ENCODE peak calls at places on chromosomes 6 and 20, in five cellular contexts. One of them, this sample, is unnamed.
A peak's percentile ranks its signal among the peaks of the same experiment; 100 is the strongest.

GRCh38 chr6:165662671-165663282 is at the start of gene PDE10A:
- DNase-seq in left lung: no peak
- DNase-seq in CD8-positive, alpha-beta T cell: no peak
- DNase-seq in IMR-90: peak; percentile 55
- DNase-seq in transverse colon: no peak
- DNase-seq in this sample: no peak

GRCh38 chr6:169932491-169932890 is 181.1 kb downstream of the ERMARD start:
- DNase-seq in left lung: no peak
- DNase-seq in IMR-90: no peak
- DNase-seq in CD8-positive, alpha-beta T cell: no peak
- DNase-seq in transverse colon: no peak
- DNase-seq in this sample: no peak

GRCh38 chr20:31816221-31816620 is 2.9 kb upstream of the MYLK2 start:
- DNase-seq in left lung: no peak
- DNase-seq in transverse colon: no peak
- DNase-seq in CD8-positive, alpha-beta T cell: no peak
- DNase-seq in IMR-90: no peak
- DNase-seq in this sample: no peak

GRCh38 chr20:20520776-20521175 is 152.9 kb downstream of the INSM1 start:
- DNase-seq in transverse colon: no peak
- DNase-seq in CD8-positive, alpha-beta T cell: no peak
- DNase-seq in IMR-90: peak; percentile 60
- DNase-seq in left lung: no peak
- DNase-seq in this sample: no peak

GRCh38 chr6:453152-453551 is 61.6 kb downstream of the IRF4 start:
- DNase-seq in transverse colon: no peak
- DNase-seq in CD8-positive, alpha-beta T cell: no peak
- DNase-seq in IMR-90: no peak
- DNase-seq in left lung: no peak
- DNase-seq in this sample: peak; percentile 70

GRCh38 chr20:23019403-23019802 is 15.7 kb upstream of the SSTR4 start:
- DNase-seq in IMR-90: no peak
- DNase-seq in transverse colon: no peak
- DNase-seq in CD8-positive, alpha-beta T cell: no peak
- DNase-seq in left lung: no peak
- DNase-seq in this sample: peak; percentile 63

GRCh38 chr20:36002855-36003254 is 34.5 kb downstream of the CNBD2 start:
- DNase-seq in CD8-positive, alpha-beta T cell: no peak
- DNase-seq in left lung: no peak
- DNase-seq in transverse colon: no peak
- DNase-seq in IMR-90: no peak
- DNase-seq in this sample: no peak

GRCh38 chr6:149052350-149053106 is 265.0 kb upstream of the TAB2 start:
- DNase-seq in left lung: no peak
- DNase-seq in IMR-90: no peak
- DNase-seq in transverse colon: no peak
- DNase-seq in CD8-positive, alpha-beta T cell: no peak
- DNase-seq in this sample: no peak

GRCh38 chr6:39317256-39317655 is 3.0 kb upstream of the KCNK17 start:
- DNase-seq in left lung: no peak
- DNase-seq in CD8-positive, alpha-beta T cell: no peak
- DNase-seq in transverse colon: no peak
- DNase-seq in IMR-90: no peak
- DNase-seq in this sample: no peak

GRCh38 chr6:107409942-107410341 is 49.4 kb downstream of the PDSS2 start:
- DNase-seq in left lung: no peak
- DNase-seq in IMR-90: no peak
- DNase-seq in transverse colon: no peak
- DNase-seq in CD8-positive, alpha-beta T cell: no peak
- DNase-seq in this sample: no peak

GRCh38 chr6:107416179-107416578 is 43.2 kb downstream of the PDSS2 start:
- DNase-seq in transverse colon: no peak
- DNase-seq in IMR-90: no peak
- DNase-seq in left lung: no peak
- DNase-seq in CD8-positive, alpha-beta T cell: no peak
- DNase-seq in this sample: no peak

GRCh38 chr6:107418118-107418517 is 41.2 kb downstream of the PDSS2 start:
- DNase-seq in left lung: no peak
- DNase-seq in IMR-90: peak; percentile 10
- DNase-seq in transverse colon: no peak
- DNase-seq in CD8-positive, alpha-beta T cell: no peak
- DNase-seq in this sample: no peak

GRCh38 chr6:107411161-107411560 is 48.2 kb downstream of the PDSS2 start:
- DNase-seq in transverse colon: no peak
- DNase-seq in left lung: no peak
- DNase-seq in CD8-positive, alpha-beta T cell: no peak
- DNase-seq in IMR-90: no peak
- DNase-seq in this sample: no peak

GRCh38 chr6:107414246-107414645 is 45.1 kb downstream of the PDSS2 start:
- DNase-seq in transverse colon: no peak
- DNase-seq in IMR-90: no peak
- DNase-seq in CD8-positive, alpha-beta T cell: no peak
- DNase-seq in left lung: no peak
- DNase-seq in this sample: no peak
- H3K27ac ChIP-seq in transverse colon: no peak overlapping the region
- H3K27ac ChIP-seq in IMR-90: no peak overlapping the region
- H3K27ac ChIP-seq in CD8-positive, alpha-beta T cell: no peak overlapping the region
- H3K27ac ChIP-seq in left lung: no peak overlapping the region
- H3K27ac ChIP-seq in this sample: no peak overlapping the region

DNA sequence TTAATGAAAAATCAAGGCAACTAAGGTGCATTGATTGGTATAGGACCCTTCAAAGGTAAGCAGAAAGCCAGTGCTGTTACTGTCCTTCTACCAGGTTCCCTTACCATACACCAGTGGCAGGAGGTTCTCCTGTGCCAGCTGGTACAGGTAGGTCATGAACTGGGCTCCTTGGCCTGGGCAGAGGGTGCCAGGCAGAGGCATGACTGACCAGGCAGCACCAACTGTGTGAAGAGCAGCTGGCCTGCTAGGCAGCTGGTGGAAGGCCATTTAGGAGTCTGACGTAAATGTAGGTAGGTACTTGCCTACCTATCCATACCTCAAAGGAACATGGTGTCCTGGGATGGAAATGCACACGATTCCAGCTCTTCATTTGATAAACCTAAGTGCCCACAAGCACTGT is 23.3 kb downstream of the PCNA start:
- DNase-seq in left lung: no peak
- DNase-seq in CD8-positive, alpha-beta T cell: no peak
- DNase-seq in transverse colon: no peak
- DNase-seq in IMR-90: no peak
- DNase-seq in this sample: no peak
- H3K27ac ChIP-seq in left lung: no peak overlapping the region
- H3K27ac ChIP-seq in CD8-positive, alpha-beta T cell: no peak overlapping the region
- H3K27ac ChIP-seq in transverse colon: no peak overlapping the region
- H3K27ac ChIP-seq in IMR-90: no peak overlapping the region
- H3K27ac ChIP-seq in this sample: no peak overlapping the region

GRCh38 chr20:25479638-25480037 is 72.2 kb downstream of the GINS1 start:
- DNase-seq in CD8-positive, alpha-beta T cell: no peak
- DNase-seq in left lung: no peak
- DNase-seq in IMR-90: no peak
- DNase-seq in transverse colon: no peak
- DNase-seq in this sample: no peak

GRCh38 chr20:25478889-25479568 is 71.6 kb downstream of the GINS1 start:
- DNase-seq in CD8-positive, alpha-beta T cell: no peak
- DNase-seq in transverse colon: no peak
- DNase-seq in IMR-90: no peak
- DNase-seq in left lung: no peak
- DNase-seq in this sample: no peak

GRCh38 chr20:25480156-25480555 is 72.7 kb downstream of the GINS1 start:
- DNase-seq in left lung: no peak
- DNase-seq in CD8-positive, alpha-beta T cell: no peak
- DNase-seq in transverse colon: no peak
- DNase-seq in IMR-90: no peak
- DNase-seq in this sample: no peak

GRCh38 chr20:25476106-25477105 is 68.9 kb downstream of the GINS1 start:
- DNase-seq in CD8-positive, alpha-beta T cell: no peak
- DNase-seq in transverse colon: no peak
- DNase-seq in IMR-90: no peak
- DNase-seq in left lung: no peak
- DNase-seq in this sample: no peak

DNA sequence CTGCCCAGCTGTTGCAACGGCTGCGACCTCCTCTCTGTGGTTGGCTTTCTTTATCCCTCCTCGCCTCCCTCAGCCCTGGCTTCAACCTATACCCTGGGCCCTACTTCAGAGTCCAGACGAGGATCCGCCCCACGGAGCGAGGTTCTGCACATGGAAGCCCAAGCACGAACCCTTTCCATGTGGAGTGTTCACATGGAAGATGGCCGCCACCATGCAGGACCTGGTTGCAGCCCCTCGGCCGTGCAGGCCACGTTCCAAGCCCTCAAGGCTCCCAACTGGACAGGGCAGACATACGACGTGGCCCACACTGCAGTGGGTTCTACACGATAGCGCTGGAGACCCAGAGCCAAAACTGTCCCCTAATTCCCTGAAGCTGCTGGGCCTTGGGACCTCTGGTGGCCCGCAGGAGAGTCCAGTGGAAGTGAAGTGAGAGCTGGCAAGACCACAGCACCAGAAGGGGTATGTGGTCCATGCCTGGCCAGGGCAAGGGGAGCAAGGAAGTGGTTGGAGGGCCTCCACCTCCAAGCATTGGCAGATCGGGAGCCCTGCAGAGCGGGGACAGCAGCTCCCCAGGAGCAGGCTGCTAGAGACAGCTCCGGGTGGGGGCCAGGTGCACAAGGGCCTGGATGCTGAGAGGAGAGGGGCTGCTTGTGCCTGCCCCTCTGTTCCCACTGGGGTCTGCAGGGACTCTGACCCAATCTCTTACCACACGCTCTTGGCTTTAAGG is 69.8 kb downstream of the GINS1 start:
- DNase-seq in transverse colon: no peak
- DNase-seq in left lung: no peak
- DNase-seq in IMR-90: no peak
- DNase-seq in CD8-positive, alpha-beta T cell: no peak
- DNase-seq in this sample: no peak
- H3K27ac ChIP-seq in transverse colon: no peak overlapping the region
- H3K27ac ChIP-seq in left lung: no peak overlapping the region
- H3K27ac ChIP-seq in IMR-90: no peak overlapping the region
- H3K27ac ChIP-seq in CD8-positive, alpha-beta T cell: no peak overlapping the region
- H3K27ac ChIP-seq in this sample: no peak overlapping the region

DNA sequence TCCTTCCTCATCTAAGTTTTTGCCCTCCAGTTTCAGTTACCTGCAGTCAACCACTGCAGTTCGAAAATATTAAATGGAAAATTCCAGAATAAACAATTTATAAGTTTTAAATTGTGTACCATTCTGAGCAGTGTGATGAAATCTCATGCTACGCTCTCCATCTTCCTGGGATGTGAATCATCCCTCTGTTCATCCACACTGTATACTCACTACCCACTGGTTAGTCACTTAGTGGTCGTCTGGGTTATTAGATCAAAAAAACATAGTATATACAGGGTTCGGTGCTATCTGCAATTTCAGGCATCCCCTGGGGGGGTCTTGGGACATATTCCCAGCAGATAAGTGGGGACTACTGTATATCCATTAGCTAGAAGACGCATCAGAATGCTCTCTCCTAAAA is 151.9 kb upstream of the SLC22A16 start:
- DNase-seq in IMR-90: peak; percentile 91
- DNase-seq in CD8-positive, alpha-beta T cell: no peak
- DNase-seq in transverse colon: no peak
- DNase-seq in left lung: no peak
- DNase-seq in this sample: no peak
- H3K27ac ChIP-seq in IMR-90: no peak overlapping the region
- H3K27ac ChIP-seq in CD8-positive, alpha-beta T cell: no peak overlapping the region
- H3K27ac ChIP-seq in transverse colon: no peak overlapping the region
- H3K27ac ChIP-seq in left lung: no peak overlapping the region
- H3K27ac ChIP-seq in this sample: no peak overlapping the region

This sample was measured in caudate nucleus.